ENCODE peak calls at places on chromosomes 5 and 9, in six cellular contexts. T, H, L, N, C and Z are unnamed samples.

GRCh38 chr5:176610430-176610763 is 441 bp upstream of the GPRIN1 start:
- DNase-seq in C (no peak), T (no peak), L (no peak), H (no peak), N (no peak), Z (no peak)

GRCh38 chr9:87862536-87863268 is 20.0 kb upstream of the SPATA31E1 start:
- DNase-seq in T (no peak), C (peak; percentile 90), L (no peak), N (no peak), H (no peak), Z (no peak)

GRCh38 chr5:160438316-160439204 is 16.9 kb downstream of the PTTG1 start:
- DNase-seq in H (no peak), T (peak; percentile 56), N (peak; percentile 63), L (peak; percentile 70), C (peak; percentile 54), Z (no peak)

GRCh38 chr5:17314907-17315471 is 97.6 kb downstream of the BASP1 start:
- DNase-seq in N (no peak), L (no peak), H (no peak), C (no peak), T (no peak), Z (no peak)

GRCh38 chr5:161541-162110 is 29.7 kb upstream of the LRRC14B start:
- DNase-seq in T (no peak), H (no peak), N (no peak), C (no peak), L (no peak), Z (no peak)

GRCh38 chr5:115671939-115672338 is 46.1 kb upstream of the TMED7 start:
- DNase-seq in C (peak; percentile 9), T (no peak), H (no peak), N (no peak), L (no peak), Z (no peak)

GRCh38 chr9:1966725-1967366 is 48.3 kb upstream of the SMARCA2 start:
- DNase-seq in L (no peak), T (no peak), C (no peak), N (no peak), H (no peak), Z (no peak)

GRCh38 chr9:4762889-4763521 is 22.0 kb upstream of the AK3 start:
- DNase-seq in H (no peak), C (no peak), N (peak; percentile 53), T (no peak), L (peak; percentile 13), Z (no peak)

GRCh38 chr5:34487202-34487879 is 168.8 kb upstream of the RAI14 start:
- DNase-seq in L (no peak), T (no peak), C (peak; percentile 84), H (no peak), N (no peak), Z (no peak)

GRCh38 chr9:109974143-109974917 is 194.3 kb downstream of the PALM2AKAP2 start:
- DNase-seq in N (peak; percentile 51), C (no peak), L (no peak), H (peak; percentile 21), T (peak; percentile 1), Z (no peak)

GRCh38 chr5:180795771-180796313 is 6.8 kb downstream of the MGAT1 start:
- DNase-seq in T (no peak), H (no peak), N (no peak), L (no peak), C (no peak), Z (no peak)

GRCh38 chr5:14039576-14039975 is 95.1 kb upstream of the DNAH5 start:
- DNase-seq in C (peak; percentile 87), N (no peak), H (no peak), T (no peak), L (no peak), Z (no peak)

GRCh38 chr5:103075442-103075841 is 44.5 kb downstream of the GIN1 start:
- DNase-seq in T (no peak), L (no peak), C (no peak), N (no peak), H (no peak), Z (no peak)

GRCh38 chr5:95761771-95762680 is 30.9 kb downstream of the RHOBTB3 start:
- DNase-seq in L (no peak), T (no peak), H (no peak), C (no peak), N (no peak), Z (no peak)

GRCh38 chr5:37825334-37825915 is 14.4 kb downstream of the GDNF start:
- DNase-seq in N (no peak), C (no peak), T (no peak), L (no peak), H (no peak), Z (no peak)

GRCh38 chr9:70406446-70406862 is 8.0 kb downstream of the KLF9 start:
- DNase-seq in C (no peak), L (no peak), H (no peak), N (peak; percentile 33), T (no peak), Z (peak; percentile 31)

GRCh38 chr5:149748471-149749094 is 18.5 kb downstream of the PPARGC1B start:
- DNase-seq in N (no peak), T (no peak), H (no peak), L (no peak), C (no peak), Z (no peak)

GRCh38 chr5:66739923-66740322 is 143.7 kb downstream of the MAST4 start:
- DNase-seq in N (no peak), T (no peak), H (no peak), L (no peak), C (no peak), Z (no peak)

GRCh38 chr5:143350790-143351603 is 52.5 kb downstream of the NR3C1 start:
- DNase-seq in N (no peak), L (no peak), C (peak; percentile 79), T (no peak), H (no peak), Z (no peak)

GRCh38 chr9:38708759-38709158 is 11.2 kb downstream of the FAM240B start:
- DNase-seq in L (no peak), T (no peak), N (no peak), C (peak; percentile 65), H (no peak), Z (no peak)

GRCh38 chr5:39970117-39970798 is 545.5 kb upstream of the DAB2 start:
- DNase-seq in T (no peak), C (no peak), H (no peak), N (no peak), L (no peak), Z (no peak)
- H3K27ac ChIP-seq in T (no peak overlapping the region), C (no peak overlapping the region), H (no peak overlapping the region), N (no peak overlapping the region), L (no peak overlapping the region), Z (no peak overlapping the region)

GRCh38 chr5:44446399-44446798 is 57.2 kb upstream of the FGF10 start:
- DNase-seq in L (no peak), T (no peak), H (no peak), N (no peak), C (no peak), Z (no peak)
- H3K27ac ChIP-seq in L (peak overlapping the region; percentile 55), T (no peak overlapping the region), H (no peak overlapping the region), N (no peak overlapping the region), C (no peak overlapping the region), Z (no peak overlapping the region)

DNA sequence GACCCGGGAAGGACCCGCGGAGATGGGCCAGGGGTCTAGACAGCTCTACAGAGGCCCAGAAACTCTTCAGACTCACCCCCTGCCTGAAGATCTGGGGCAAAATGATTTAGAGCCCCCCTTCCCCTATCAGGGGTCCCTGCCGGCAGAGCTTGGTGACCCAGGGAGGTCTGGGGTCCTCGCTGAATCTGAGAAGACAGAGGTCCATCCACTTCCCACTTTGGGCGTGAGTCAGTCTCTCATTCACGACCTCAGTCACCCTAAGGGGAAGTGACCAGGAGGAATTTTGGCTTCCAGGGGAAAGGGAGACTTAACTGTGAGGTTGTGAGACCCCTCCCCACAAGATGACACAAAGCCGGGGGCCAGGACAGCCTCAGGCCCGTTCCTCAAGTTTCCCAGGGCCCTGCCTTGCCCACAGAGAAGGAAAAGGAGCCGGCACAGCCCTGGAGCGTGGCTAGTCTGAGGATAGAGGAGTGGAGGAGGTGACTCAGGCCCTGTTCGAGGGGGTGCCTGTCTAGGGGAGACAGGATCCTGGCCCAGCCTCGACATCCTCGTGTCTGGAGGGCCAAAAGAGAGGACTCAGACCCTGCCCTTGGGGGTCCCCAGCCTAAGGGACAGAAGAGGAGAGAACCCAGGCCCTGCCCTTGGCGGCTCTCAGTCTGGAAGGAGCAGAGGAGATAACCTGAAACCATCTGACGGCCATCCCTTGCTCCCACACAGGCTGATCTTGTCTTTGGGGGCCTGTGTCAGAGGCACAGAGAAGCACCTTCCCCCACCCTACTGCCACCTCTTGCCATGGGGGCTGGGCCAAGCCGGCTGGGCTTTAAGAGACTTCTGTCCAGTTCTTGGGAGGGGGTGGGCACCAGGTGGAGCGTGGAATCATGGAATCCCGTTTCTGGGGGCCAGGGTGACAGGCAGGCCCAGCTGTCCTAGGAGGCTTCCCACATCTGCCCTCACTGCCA is 885 bp downstream of the PDLIM4 start:
- DNase-seq in T (no peak), L (no peak), N (peak; percentile 23), C (peak; percentile 66), H (no peak), Z (no peak)
- H3K27ac ChIP-seq in T (peak overlapping the region; percentile 59), L (no peak overlapping the region), N (peak overlapping the region; percentile 93), C (peak overlapping the region; percentile 92), H (peak overlapping the region; percentile 78), Z (peak overlapping the region; percentile 84)

GRCh38 chr5:154627711-154628678 is 127.2 kb upstream of the LARP1 start:
- DNase-seq in L (no peak), H (no peak), C (peak; percentile 57), N (no peak), T (no peak), Z (no peak)
- H3K27ac ChIP-seq in L (no peak overlapping the region), H (no peak overlapping the region), C (no peak overlapping the region), N (no peak overlapping the region), T (no peak overlapping the region), Z (no peak overlapping the region)

DNA sequence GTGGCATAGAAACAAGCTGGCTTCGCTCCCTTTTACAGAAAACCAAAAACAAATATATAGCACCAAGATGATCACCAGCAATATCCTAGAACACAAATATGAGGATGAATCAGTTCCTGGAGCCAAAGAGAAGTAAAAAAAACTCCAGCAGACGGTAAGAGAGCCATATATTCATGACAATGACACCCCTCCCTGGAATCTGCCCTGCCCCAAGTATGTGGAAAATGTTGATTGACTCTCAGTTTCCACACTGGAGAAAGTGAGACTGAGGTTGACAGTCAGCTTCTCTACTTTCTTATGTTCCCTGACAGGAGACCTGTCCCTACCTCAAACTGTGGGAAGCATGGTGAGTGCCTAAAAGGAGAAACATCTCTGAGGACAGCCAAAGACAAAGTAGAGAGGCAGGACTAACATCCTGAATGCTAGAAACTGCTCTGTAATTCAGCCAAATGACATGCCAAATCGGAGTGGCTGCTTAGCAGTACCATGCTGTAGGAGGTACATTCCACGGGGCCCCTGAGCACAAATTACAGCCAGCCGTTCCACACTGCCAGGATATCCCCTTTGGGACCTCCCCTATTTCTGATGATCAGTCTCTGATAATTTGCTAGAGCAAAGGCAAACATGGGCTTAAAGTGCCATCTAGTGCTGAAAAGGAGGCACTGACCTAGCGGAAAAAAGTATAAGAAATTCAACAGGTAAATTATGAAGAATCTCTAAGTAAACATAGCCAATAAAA is 424.0 kb upstream of the RGMB start:
- DNase-seq in N (no peak), T (no peak), C (peak; percentile 66), H (no peak), L (no peak), Z (no peak)
- H3K27ac ChIP-seq in N (no peak overlapping the region), T (no peak overlapping the region), C (peak overlapping the region; percentile 9), H (no peak overlapping the region), L (no peak overlapping the region), Z (no peak overlapping the region)